ENCODE peak calls at places on chromosomes 2 and 18, in five cellular contexts. Y is HCT116, V is MM.1S, F is endothelial cell of umbilical vein, J is K562. A is an unnamed sample. For H3K4me1, the result is how much of the 10 kb centered on the place peaks cover.

GRCh38 chr2:195647302-195647701 is 9.7 kb upstream of the SLC39A10 start:
- DNase-seq in Y (no peak), V (no peak), F (no peak), J (no peak), A (no peak)

GRCh38 chr18:8049147-8049546 is 482.0 kb downstream of the PTPRM start:
- DNase-seq in Y (no peak), V (no peak), F (peak), J (no peak), A (peak)

GRCh38 chr2:151575338-151575737 is 158.9 kb downstream of the NEB start:
- DNase-seq in Y (peak), V (no peak), F (no peak), J (no peak), A (peak)

GRCh38 chr2:226862623-226863022 is 26.8 kb downstream of the RHBDD1 start:
- DNase-seq in Y (no peak), V (no peak), F (no peak), J (no peak), A (no peak)

GRCh38 chr2:26523750-26524149 is 45.8 kb upstream of the OTOF start:
- DNase-seq in Y (no peak), V (no peak), F (no peak), J (no peak), A (peak)

GRCh38 chr2:133579295-133579694 is 11.0 kb upstream of the NCKAP5 start:
- DNase-seq in Y (no peak), V (no peak), F (peak), J (no peak), A (peak)

GRCh38 chr2:33108483-33109443 is 162.0 kb downstream of the LTBP1 start:
- DNase-seq in Y (no peak), V (no peak), F (peak), J (peak), A (no peak)

GRCh38 chr2:146038014-146038413 is 1518.1 kb upstream of the ZEB2 start:
- DNase-seq in Y (no peak), V (no peak), F (no peak), J (no peak), A (no peak)

GRCh38 chr2:237227190-237227988 is 141.7 kb downstream of the COPS8 start:
- DNase-seq in Y (peak), V (no peak), F (peak), J (no peak), A (peak)

GRCh38 chr18:29361843-29362242 is 1184.9 kb upstream of the CDH2 start:
- DNase-seq in Y (no peak), V (no peak), F (no peak), J (no peak), A (no peak)

GRCh38 chr18:60053747-60054304 is 154.0 kb downstream of the PMAIP1 start:
- DNase-seq in Y (peak), V (no peak), F (peak), J (peak), A (peak)

GRCh38 chr2:25294573-25295462 is 46.9 kb downstream of the DNMT3A start:
- DNase-seq in Y (peak), V (peak), F (peak), J (no peak), A (peak)

GRCh38 chr2:60907329-60907728 is 26.0 kb downstream of the REL start:
- DNase-seq in Y (no peak), V (no peak), F (no peak), J (no peak), A (no peak)

GRCh38 chr2:236102971-236103370 is 65.2 kb downstream of the GBX2 start:
- DNase-seq in Y (no peak), V (no peak), F (no peak), J (no peak), A (no peak)

GRCh38 chr2:150211164-150211631 is 276.3 kb downstream of the RND3 start:
- DNase-seq in Y (no peak), V (no peak), F (no peak), J (no peak), A (no peak)

GRCh38 chr2:237042101-237042500 is 43.6 kb upstream of the COPS8 start:
- DNase-seq in Y (no peak), V (no peak), F (no peak), J (no peak), A (no peak)

GRCh38 chr2:59850554-59850953 is 702.9 kb downstream of the BCL11A start:
- DNase-seq in Y (no peak), V (no peak), F (no peak), J (no peak), A (no peak)

GRCh38 chr2:187475499-187476248 is 27.6 kb upstream of the CALCRL start:
- DNase-seq in Y (no peak), V (peak), F (no peak), J (no peak), A (no peak)

GRCh38 chr2:27804146-27804545 is 32.6 kb downstream of the MRPL33 start:
- DNase-seq in Y (no peak), V (no peak), F (no peak), J (no peak), A (no peak)

GRCh38 chr18:896315-896714 is 8.4 kb upstream of the ADCYAP1 start:
- DNase-seq in Y (no peak), V (no peak), F (no peak), J (no peak), A (no peak)

GRCh38 chr2:2291500-2292260 is 39.4 kb downstream of the MYT1L start:
- DNase-seq in Y (no peak), V (no peak), F (no peak), J (peak), A (peak)

GRCh38 chr2:24315669-24316068 is 44.7 kb downstream of the ITSN2 start:
- DNase-seq in Y (no peak), V (no peak), F (no peak), J (no peak), A (no peak)

GRCh38 chr2:68411397-68412126 is 46.5 kb downstream of the PLEK start:
- DNase-seq in Y (no peak), V (peak), F (no peak), J (no peak), A (no peak)

GRCh38 chr2:74014813-74015212 is 30.1 kb downstream of the TET3 start:
- DNase-seq in Y (no peak), V (no peak), F (no peak), J (no peak), A (no peak)

DNA sequence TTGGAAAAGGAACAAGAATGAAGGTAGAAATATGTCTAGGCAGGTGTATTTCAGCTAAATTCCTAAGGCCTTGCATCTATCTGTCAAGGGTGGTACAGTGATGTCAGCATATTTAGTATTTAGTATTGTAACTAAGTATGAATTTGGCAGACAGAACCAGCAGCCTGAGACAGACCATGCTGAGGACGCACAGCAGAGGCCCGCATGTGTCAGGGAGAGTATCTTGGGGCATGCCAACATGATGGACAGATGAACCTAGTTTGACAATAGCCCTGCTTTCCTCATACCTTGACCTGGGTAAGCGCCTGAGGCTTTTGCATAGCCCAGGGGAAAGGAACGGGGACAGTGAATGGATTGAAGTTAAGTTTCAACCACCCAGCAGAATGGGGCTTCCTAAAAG is 33.8 kb upstream of the OSR1 start:
- DNase-seq in Y (no peak), V (no peak), F (no peak), J (no peak), A (peak)
- H3K4me2 ChIP-seq in Y (no peak), V (no peak), F (no peak), J (no peak), A (no peak)

GRCh38 chr2:46700435-46700834 is 215.2 kb downstream of the MCFD2 start:
- DNase-seq in Y (no peak), V (no peak), F (no peak), J (no peak), A (no peak)
- H2AFZ ChIP-seq in Y (no peak), V (no peak), F (no peak), J (no peak), A (no peak)

GRCh38 chr2:47520302-47520630 is 117.3 kb downstream of the MSH2 start:
- DNase-seq in Y (no peak), V (no peak), F (no peak), J (no peak), A (no peak)
- H3K4me1 ChIP-seq in Y (under half), V (under half), F (under half), J (under half), A (under half)

GRCh38 chr2:157898591-157898996 is 22.5 kb upstream of the ACVR1 start:
- DNase-seq in Y (peak), V (peak), F (peak), J (peak), A (peak)
- H3K4me2 ChIP-seq in Y (peak), V (peak), F (no peak), J (peak), A (no peak)

GRCh38 chr2:140698736-140699135 is 1432.1 kb downstream of the LRP1B start:
- DNase-seq in Y (no peak), V (no peak), F (no peak), J (no peak), A (no peak)

GRCh38 chr2:140696449-140696848 is 1434.4 kb downstream of the LRP1B start:
- DNase-seq in Y (peak), V (no peak), F (no peak), J (no peak), A (no peak)

DNA sequence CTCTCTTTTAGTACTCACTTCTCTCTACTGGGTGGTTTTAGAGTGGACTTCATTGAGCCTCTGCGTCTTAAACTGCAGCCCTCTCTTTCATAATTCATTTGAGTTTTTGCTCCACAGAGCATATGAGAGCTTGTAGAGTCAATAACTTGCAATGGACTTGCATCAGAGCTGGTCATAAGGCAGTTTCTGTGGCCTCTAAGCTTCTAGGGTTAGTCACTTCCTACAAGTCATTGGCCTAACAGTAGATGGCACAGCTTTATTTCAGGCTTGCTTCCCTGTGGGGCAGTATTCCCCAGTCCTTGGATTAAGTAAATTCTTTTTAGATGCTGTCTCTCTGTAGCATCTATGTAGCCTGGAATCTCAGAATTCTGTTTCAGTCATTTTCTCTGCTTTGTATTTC is 1435.7 kb downstream of the LRP1B start:
- DNase-seq in Y (peak), V (no peak), F (peak), J (no peak), A (no peak)
- H2AFZ ChIP-seq in Y (peak), V (no peak), F (peak), J (no peak), A (no peak)

GRCh38 chr2:191724015-191724414 is 46.1 kb downstream of the NABP1 start:
- DNase-seq in Y (no peak), V (no peak), F (no peak), J (no peak), A (no peak)
- H3K4me1 ChIP-seq in Y (under half), V (under half), F (under half), J (under half), A (under half)

GRCh38 chr2:240819404-240820013 is 510 bp downstream of the KIF1A start:
- DNase-seq in Y (no peak), V (no peak), F (no peak), J (no peak), A (peak)

GRCh38 chr2:240820014-240820606 is at the start of gene KIF1A:
- DNase-seq in Y (no peak), V (no peak), F (no peak), J (no peak), A (peak)

GRCh38 chr2:240821429-240821778 is 1.4 kb upstream of the KIF1A start:
- DNase-seq in Y (no peak), V (no peak), F (no peak), J (no peak), A (peak)

GRCh38 chr2:240822280-240822847 is 2.3 kb upstream of the KIF1A start:
- DNase-seq in Y (no peak), V (no peak), F (no peak), J (no peak), A (peak)

DNA sequence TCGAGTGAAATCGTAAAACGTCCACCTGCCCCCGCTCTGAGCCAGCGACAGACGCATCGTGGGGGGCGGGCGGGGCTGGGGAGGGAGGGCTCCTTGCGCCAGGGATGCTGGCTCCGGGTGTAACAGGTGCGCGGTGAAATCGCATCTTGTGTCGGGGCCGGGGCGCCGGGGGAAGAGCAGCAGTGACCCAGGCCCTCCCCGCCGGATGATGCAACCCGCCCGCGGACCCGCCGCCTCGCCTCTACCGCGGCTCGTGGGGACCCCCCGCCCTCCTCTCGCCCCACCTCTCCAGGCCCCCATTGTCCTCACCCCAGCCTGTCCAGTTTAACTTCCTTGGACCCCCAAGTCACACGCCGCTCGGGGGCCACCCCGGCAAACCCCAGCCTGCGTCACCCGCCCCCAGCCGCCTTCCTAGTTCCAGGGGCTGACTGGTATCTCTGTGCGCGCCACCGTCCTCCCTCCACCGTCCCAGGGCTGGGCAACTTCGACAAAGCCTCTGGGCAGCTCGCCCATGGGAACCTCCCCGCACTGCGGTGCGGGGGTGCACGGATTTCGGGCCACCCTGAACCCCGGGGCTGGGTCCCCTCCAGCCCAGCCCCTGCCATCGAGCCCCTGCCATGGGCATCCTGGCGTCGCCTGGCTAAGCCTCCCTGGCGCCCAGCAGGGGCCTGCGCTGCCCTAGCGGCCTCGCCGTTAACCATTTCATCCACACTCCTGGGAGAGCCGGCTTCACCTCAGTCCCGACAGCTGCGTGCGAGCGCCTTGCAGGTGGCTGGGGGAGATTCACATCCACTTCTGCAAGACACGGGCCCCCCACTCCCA is 799 bp upstream of the KIF1A start:
- DNase-seq in Y (no peak), V (no peak), F (no peak), J (no peak), A (peak)
- H3K4me2 ChIP-seq in Y (no peak), V (no peak), F (no peak), J (no peak), A (no peak)